ENCODE peak calls at places on chromosomes 16 and 17, in six cellular contexts. D is astrocyte of the spinal cord, V is left ventricle myocardium inferior, J is BE2C, N is psoas muscle, W is foreskin fibroblast. U is an unnamed sample.

GRCh38 chr16:720507-720989 is 398 bp upstream of the ANTKMT start:
- DNase-seq in N (peak), V (peak), J (peak), W (peak), D (peak), U (peak)

GRCh38 chr17:79320331-79320730 is 245.7 kb downstream of the ENGASE start:
- DNase-seq in N (no peak), D (no peak), V (no peak), J (no peak), W (no peak), U (no peak)

GRCh38 chr16:30184430-30185140 is 1.2 kb downstream of the CORO1A start:
- DNase-seq in N (no peak), J (peak), V (peak), D (no peak), W (no peak), U (peak)

GRCh38 chr16:48561960-48562393 is 48.0 kb downstream of the N4BP1 start:
- DNase-seq in W (peak), N (no peak), D (peak), J (no peak), V (no peak), U (no peak)

GRCh38 chr16:74563828-74564263 is 43.1 kb downstream of the GLG1 start:
- DNase-seq in D (peak), W (peak), V (no peak), N (peak), J (no peak), U (no peak)

GRCh38 chr16:11354733-11355574 is 9.7 kb downstream of the RMI2 start:
- DNase-seq in N (no peak), D (peak), W (peak), J (no peak), V (no peak), U (peak)

GRCh38 chr17:9230861-9231260 is 209.6 kb downstream of the NTN1 start:
- DNase-seq in D (no peak), N (no peak), W (no peak), J (no peak), V (no peak), U (no peak)

GRCh38 chr17:36085710-36086268 is 4.2 kb downstream of the CCL3 start:
- DNase-seq in J (no peak), D (no peak), N (no peak), W (peak), V (no peak), U (no peak)

GRCh38 chr16:17360810-17361209 is 110.0 kb downstream of the XYLT1 start:
- DNase-seq in D (no peak), J (no peak), W (no peak), V (no peak), N (no peak), U (no peak)

GRCh38 chr16:57213462-57213861 is 27.3 kb downstream of the RSPRY1 start:
- DNase-seq in D (no peak), V (no peak), W (no peak), J (no peak), N (no peak), U (no peak)

GRCh38 chr17:1227917-1228751 is 42.1 kb upstream of the BHLHA9 start:
- DNase-seq in J (no peak), D (no peak), W (no peak), V (peak), N (peak), U (peak)

GRCh38 chr17:79946352-79947231 is 89.1 kb downstream of the TBC1D16 start:
- DNase-seq in D (no peak), V (peak), J (peak), N (peak), W (no peak), U (no peak)

GRCh38 chr17:39144414-39144813 is 7.0 kb downstream of the PLXDC1 start:
- DNase-seq in D (peak), W (peak), J (no peak), V (peak), N (peak), U (no peak)

GRCh38 chr17:31489295-31490018 is 98.0 kb downstream of the RAB11FIP4 start:
- DNase-seq in J (no peak), V (no peak), D (no peak), W (no peak), N (no peak), U (no peak)

GRCh38 chr16:88999457-89000206 is 22.6 kb upstream of the CBFA2T3 start:
- DNase-seq in V (no peak), D (no peak), W (no peak), N (no peak), J (no peak), U (no peak)

GRCh38 chr17:30550512-30551273 is 73.5 kb downstream of the GOSR1 start:
- DNase-seq in J (no peak), V (no peak), N (no peak), W (peak), D (peak), U (no peak)

GRCh38 chr16:81937305-81938038 is 73.8 kb downstream of the SDR42E1 start:
- DNase-seq in W (peak), V (peak), J (no peak), D (no peak), N (no peak), U (peak)

GRCh38 chr17:64148017-64148631 is 18.2 kb upstream of the ERN1 start:
- DNase-seq in W (peak), D (peak), J (peak), V (no peak), N (no peak), U (no peak)

GRCh38 chr17:61314368-61315078 is 85.1 kb upstream of the TBX2 start:
- DNase-seq in V (peak), N (peak), D (peak), J (peak), W (peak), U (no peak)

GRCh38 chr17:75271233-75271954 is 363 bp upstream of the MIF4GD start:
- DNase-seq in N (peak), D (peak), J (peak), W (peak), V (peak), U (peak)

GRCh38 chr16:27867122-27868110 is 196.1 kb downstream of the GSG1L start:
- DNase-seq in D (peak), W (peak), J (peak), V (peak), N (peak), U (peak)

GRCh38 chr17:36674278-36674650 is 72.9 kb downstream of the MRM1 start:
- DNase-seq in J (no peak), N (no peak), V (no peak), D (no peak), W (no peak), U (no peak)

GRCh38 chr16:6190756-6191155 is 1093.2 kb upstream of the EEF2KMT start:
- DNase-seq in W (no peak), J (no peak), D (no peak), V (no peak), N (no peak), U (no peak)

GRCh38 chr17:82520041-82520910 is 744 bp downstream of the FOXK2 start:
- DNase-seq in D (no peak), J (peak), V (peak), W (peak), N (peak), U (peak)

GRCh38 chr17:45050680-45051059 is 762 bp downstream of the DCAKD start:
- DNase-seq in W (peak), V (no peak), J (no peak), N (no peak), D (peak), U (peak)

GRCh38 chr16:69839798-69840409 is 77.8 kb downstream of the WWP2 start:
- DNase-seq in W (no peak), N (peak), D (peak), V (peak), J (no peak), U (no peak)

GRCh38 chr17:57482657-57483056 is 226.3 kb downstream of the MSI2 start:
- DNase-seq in W (no peak), N (no peak), D (peak), V (no peak), J (no peak), U (no peak)

GRCh38 chr17:45825792-45826191 is 18.9 kb upstream of the SPPL2C start:
- DNase-seq in V (no peak), D (no peak), W (no peak), J (no peak), N (no peak), U (no peak)

GRCh38 chr17:47203984-47204721 is 5.0 kb upstream of the MYL4 start:
- DNase-seq in N (no peak), V (no peak), W (peak), D (no peak), J (no peak), U (no peak)

DNA sequence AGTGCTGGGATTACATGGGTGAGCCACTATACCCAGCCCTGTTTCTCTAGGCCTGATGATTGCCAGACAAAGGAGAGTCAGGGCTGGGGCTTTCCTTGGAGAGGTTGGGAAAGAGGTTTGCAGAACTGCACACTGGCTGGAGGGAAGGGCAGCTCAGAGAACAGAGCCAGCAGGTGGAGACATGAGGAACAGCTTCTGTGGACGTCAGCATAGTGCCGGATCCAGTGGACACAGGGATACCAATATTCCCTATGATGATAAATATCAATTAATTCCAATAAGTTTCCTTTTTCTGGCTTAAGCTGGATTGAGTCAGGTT is 43.2 kb upstream of the SCNN1B start:
- DNase-seq in J (no peak), D (no peak), V (no peak), N (no peak), W (no peak), U (no peak)
- TF ChIP-seq CTCF in J (no peak), D (no peak), V (no peak), N (no peak), W (no peak), U (no peak)

DNA sequence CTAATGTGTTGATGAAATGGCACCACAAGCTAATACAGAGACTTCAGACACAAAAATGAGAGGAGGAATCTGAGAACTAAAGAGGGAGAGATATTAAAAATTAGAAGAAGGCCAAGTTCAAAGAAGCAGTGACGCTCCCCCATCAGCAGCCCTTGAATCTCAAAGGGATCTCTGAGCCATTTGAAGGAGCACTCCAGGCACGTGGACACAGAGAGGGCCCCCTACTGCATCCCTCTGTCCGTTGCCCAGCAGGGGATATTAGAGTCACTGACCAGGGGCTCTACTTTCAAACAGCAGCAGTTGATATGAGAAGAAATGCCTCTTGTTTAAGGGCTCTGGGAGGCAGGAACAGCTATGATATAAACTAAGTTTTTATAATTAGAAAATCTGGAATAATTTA is 479.0 kb upstream of the SALL1 start:
- DNase-seq in V (no peak), D (no peak), J (no peak), N (no peak), W (no peak), U (no peak)
- TF ChIP-seq CTCF in V (no peak), D (no peak), J (no peak), N (no peak), W (no peak), U (no peak)

DNA sequence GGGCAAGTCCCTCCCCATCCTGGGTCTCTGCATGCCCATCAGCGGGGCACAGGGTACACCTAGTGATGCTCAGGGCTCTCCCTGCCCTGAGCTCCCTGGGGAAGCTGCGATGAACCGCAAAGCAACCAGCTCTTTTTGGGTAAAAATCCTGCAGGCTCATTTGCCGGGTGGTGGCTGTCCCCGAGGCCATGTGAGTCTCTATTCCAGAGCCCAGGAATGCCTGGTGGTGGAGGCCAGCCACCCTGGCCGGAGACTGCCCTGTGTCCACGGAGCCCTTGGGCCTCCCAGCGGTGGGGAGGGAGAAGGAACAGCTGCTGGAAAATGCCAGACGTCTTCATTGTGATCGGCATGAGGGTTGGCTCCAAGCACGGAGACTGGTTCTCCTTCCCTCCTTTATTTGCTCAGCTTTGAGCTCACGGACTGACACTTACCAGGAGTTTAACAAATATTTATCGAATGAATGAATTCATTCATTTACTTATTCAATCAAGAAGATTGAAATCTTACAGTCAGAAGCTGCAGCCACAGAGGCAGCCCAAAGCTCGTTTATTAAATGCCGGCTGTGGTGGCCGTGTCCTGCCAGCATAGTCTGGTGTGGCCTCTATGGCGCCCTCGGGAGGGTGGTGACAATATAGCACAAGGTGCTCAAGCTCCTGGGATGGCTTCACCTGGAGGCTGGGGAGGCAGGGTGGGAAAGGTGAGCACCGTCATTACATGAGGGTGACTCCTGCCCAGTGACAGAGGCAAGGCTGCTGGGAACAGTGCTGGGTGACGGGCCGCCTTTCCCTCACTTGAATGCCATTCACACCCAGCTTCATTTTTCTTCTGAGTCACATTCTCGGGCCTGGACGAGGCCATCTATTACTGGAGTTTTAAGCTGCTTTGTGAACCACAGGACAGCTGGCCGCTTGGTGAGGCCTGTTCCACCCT is 31.1 kb upstream of the JPH3 start:
- DNase-seq in W (peak), V (peak), J (peak), N (peak), D (peak), U (no peak)
- TF ChIP-seq CTCF in W (peak), V (peak), J (peak), N (peak), D (peak), U (no peak)

GRCh38 chr17:77445030-77445907 is 304.5 kb downstream of the SEC14L1 start:
- DNase-seq in J (no peak), W (peak), V (no peak), D (no peak), N (peak), U (peak)
- TF ChIP-seq CTCF in J (no peak), W (no peak), V (no peak), D (no peak), N (no peak), U (no peak)

GRCh38 chr17:20225162-20226115 is 216.3 kb downstream of the SPECC1 start:
- DNase-seq in V (no peak), J (no peak), W (peak), D (no peak), N (no peak), U (no peak)
- TF ChIP-seq CTCF in V (no peak), J (no peak), W (peak), D (no peak), N (no peak), U (no peak)

GRCh38 chr16:4614571-4615388 is at the start of gene UBALD1:
- DNase-seq in N (peak), J (peak), V (peak), D (peak), W (peak), U (peak)

GRCh38 chr16:4615389-4616046 is 830 bp upstream of the UBALD1 start:
- DNase-seq in W (no peak), V (peak), J (no peak), D (no peak), N (no peak), U (no peak)

GRCh38 chr16:4617880-4618279 is 3.2 kb upstream of the UBALD1 start:
- DNase-seq in D (no peak), W (no peak), J (no peak), V (no peak), N (no peak), U (no peak)

GRCh38 chr16:4616047-4616811 is 1.5 kb upstream of the UBALD1 start:
- DNase-seq in W (peak), V (peak), N (peak), D (peak), J (peak), U (peak)

DNA sequence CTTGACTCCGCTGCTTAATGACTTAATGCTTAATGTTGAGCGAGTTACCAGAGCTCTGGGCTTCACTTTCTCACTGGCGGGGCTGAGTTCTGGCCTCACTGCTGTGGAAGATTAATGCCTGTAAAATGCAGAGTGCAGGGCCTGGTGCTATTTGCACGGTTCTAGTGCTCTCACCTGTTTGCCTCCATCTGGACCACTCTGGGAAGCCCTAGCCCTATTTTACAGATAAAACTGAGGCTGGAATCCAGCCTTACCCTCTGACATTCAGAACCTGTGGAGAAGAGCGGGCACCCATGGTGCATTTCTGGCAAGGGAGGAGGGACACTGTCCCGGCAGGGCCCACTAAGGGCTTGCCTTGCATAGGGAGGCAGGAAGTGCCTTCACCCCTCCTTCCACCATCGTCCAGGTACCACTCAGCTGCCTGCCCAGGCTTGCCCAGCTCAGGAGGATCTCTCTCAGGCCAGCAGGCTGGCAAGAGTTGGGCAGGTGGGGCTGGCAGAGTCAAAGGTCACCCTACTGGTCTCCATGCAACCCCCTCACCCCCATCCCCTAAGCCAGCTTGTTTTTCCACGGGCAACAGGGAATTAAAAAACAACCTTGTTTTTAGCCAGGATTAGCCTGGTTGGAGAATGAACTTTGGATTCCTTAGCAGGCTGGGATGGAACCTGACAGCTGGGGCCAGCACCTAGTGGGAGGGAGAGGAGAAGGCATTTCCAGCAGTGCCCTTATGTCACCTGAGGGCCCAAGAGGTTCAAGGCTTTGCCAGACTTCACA is 4.1 kb upstream of the UBALD1 start:
- DNase-seq in N (no peak), J (no peak), V (no peak), W (no peak), D (no peak), U (no peak)
- TF ChIP-seq CTCF in N (no peak), J (no peak), V (no peak), W (no peak), D (no peak), U (no peak)